ENCODE peak calls at places on chromosomes 11 and 22, in nine cellular contexts. V is CD8-positive, alpha-beta memory T cell; L is aorta; X is stimulated activated CD8-positive, alpha-beta memory T cell treated with anti-CD3 and anti-CD28 coated beads, Interleukin-7, amount 100 ng/mL, for 1 hour; C is EL; G is HFF-Myc; B is endothelial cell; A is naive thymus-derived CD8-positive, alpha-beta T cell; I is CD4-positive, alpha-beta memory T cell. J is an unnamed sample.

GRCh38 chr11:134527382-134528243 is 115.6 kb upstream of the B3GAT1 start:
- DNase-seq in V (no peak), L (peak), X (no peak), C (no peak), G (no peak), B (no peak), A (no peak), I (no peak), J (no peak)

GRCh38 chr11:132139181-132139580 is 768.8 kb downstream of the NTM start:
- DNase-seq in V (no peak), L (no peak), X (no peak), C (no peak), G (no peak), B (no peak), A (no peak), I (no peak), J (no peak)

GRCh38 chr22:28297504-28297903 is 378.4 kb upstream of the PITPNB start:
- DNase-seq in V (no peak), L (no peak), X (no peak), C (no peak), G (no peak), B (no peak), A (no peak), I (no peak), J (no peak)

GRCh38 chr11:96154802-96155520 is 188.0 kb downstream of the MAML2 start:
- DNase-seq in V (no peak), L (no peak), X (no peak), C (peak), G (no peak), B (no peak), A (no peak), I (no peak), J (no peak)

GRCh38 chr22:27086080-27086479 is 428.7 kb downstream of the MIAT start:
- DNase-seq in V (no peak), L (no peak), X (no peak), C (no peak), G (no peak), B (no peak), A (no peak), I (no peak), J (no peak)

GRCh38 chr11:22713336-22713735 is 46.9 kb downstream of the GAS2 start:
- DNase-seq in V (no peak), L (no peak), X (no peak), C (no peak), G (no peak), B (no peak), A (no peak), I (no peak), J (no peak)

GRCh38 chr11:115656684-115657083 is 152.5 kb upstream of the CADM1 start:
- DNase-seq in V (no peak), L (no peak), X (no peak), C (no peak), G (no peak), B (no peak), A (no peak), I (no peak), J (no peak)

GRCh38 chr22:26095271-26095956 is 73.8 kb upstream of the SEZ6L start:
- DNase-seq in V (no peak), L (no peak), X (no peak), C (no peak), G (no peak), B (no peak), A (no peak), I (no peak), J (no peak)

GRCh38 chr11:73726825-73727224 is 34.0 kb downstream of the RAB6A start:
- DNase-seq in V (no peak), L (no peak), X (no peak), C (no peak), G (no peak), B (no peak), A (no peak), I (no peak), J (no peak)

GRCh38 chr11:123580557-123581275 is 73.7 kb downstream of the SCN3B start:
- DNase-seq in V (peak), L (peak), X (peak), C (peak), G (no peak), B (peak), A (peak), I (peak), J (no peak)

GRCh38 chr11:3786781-3787428 is 10.4 kb downstream of the NUP98 start:
- DNase-seq in V (no peak), L (no peak), X (no peak), C (peak), G (no peak), B (no peak), A (no peak), I (no peak), J (no peak)

GRCh38 chr11:12897390-12897789 is 111.7 kb upstream of the RASSF10 start:
- DNase-seq in V (no peak), L (peak), X (no peak), C (no peak), G (no peak), B (no peak), A (no peak), I (no peak), J (no peak)

GRCh38 chr11:119202554-119202953 is 3.6 kb upstream of the CBL start:
- DNase-seq in V (no peak), L (no peak), X (no peak), C (no peak), G (no peak), B (no peak), A (no peak), I (no peak), J (no peak)

GRCh38 chr22:47858773-47859306 is 1096.4 kb downstream of the TBC1D22A start:
- DNase-seq in V (no peak), L (no peak), X (no peak), C (no peak), G (no peak), B (no peak), A (no peak), I (no peak), J (no peak)

GRCh38 chr22:29478326-29479276 is 1.4 kb upstream of the NEFH start:
- DNase-seq in V (no peak), L (no peak), X (peak), C (no peak), G (no peak), B (peak), A (peak), I (no peak), J (peak)

GRCh38 chr22:45575607-45576272 is 73.1 kb downstream of the FBLN1 start:
- DNase-seq in V (no peak), L (peak), X (no peak), C (no peak), G (no peak), B (no peak), A (no peak), I (no peak), J (no peak)

GRCh38 chr11:1223346-1224108 is 661 bp downstream of the MUC5B start:
- DNase-seq in V (no peak), L (peak), X (no peak), C (no peak), G (no peak), B (no peak), A (no peak), I (peak), J (no peak)

GRCh38 chr11:111046291-111046690 is 199.2 kb upstream of the POU2AF2 start:
- DNase-seq in V (no peak), L (no peak), X (no peak), C (no peak), G (peak), B (no peak), A (no peak), I (no peak), J (no peak)

GRCh38 chr11:58575377-58576020 is at the start of gene LPXN:
- DNase-seq in V (peak), L (no peak), X (peak), C (peak), G (no peak), B (no peak), A (peak), I (peak), J (no peak)

GRCh38 chr11:72244317-72245231 is 598 bp upstream of the PHOX2A start:
- DNase-seq in V (no peak), L (peak), X (no peak), C (no peak), G (no peak), B (no peak), A (no peak), I (no peak), J (no peak)

GRCh38 chr11:65280646-65281045 is 18.9 kb downstream of the POLA2 start:
- DNase-seq in V (no peak), L (no peak), X (no peak), C (no peak), G (no peak), B (no peak), A (no peak), I (no peak), J (no peak)

GRCh38 chr22:33354928-33355327 is 296.7 kb upstream of the SYN3 start:
- DNase-seq in V (no peak), L (no peak), X (no peak), C (no peak), G (no peak), B (no peak), A (no peak), I (no peak), J (no peak)

GRCh38 chr11:70128435-70128906 is 50.4 kb downstream of the ANO1 start:
- DNase-seq in V (no peak), L (peak), X (no peak), C (no peak), G (no peak), B (no peak), A (no peak), I (no peak), J (no peak)

GRCh38 chr11:44833221-44833620 is 106.5 kb downstream of the TSPAN18 start:
- DNase-seq in V (no peak), L (no peak), X (no peak), C (no peak), G (no peak), B (no peak), A (no peak), I (no peak), J (no peak)

GRCh38 chr11:7577226-7577882 is 63.6 kb downstream of the PPFIBP2 start:
- DNase-seq in V (no peak), L (no peak), X (no peak), C (peak), G (no peak), B (no peak), A (no peak), I (no peak), J (no peak)

GRCh38 chr11:77375114-77375513 is 73.6 kb upstream of the GDPD4 start:
- DNase-seq in V (no peak), L (no peak), X (no peak), C (peak), G (no peak), B (no peak), A (no peak), I (no peak), J (no peak)

GRCh38 chr11:69558519-69558941 is 77.1 kb downstream of the LINC01488 start:
- DNase-seq in V (peak), L (no peak), X (no peak), C (no peak), G (no peak), B (no peak), A (peak), I (peak), J (no peak)

GRCh38 chr11:115759622-115760527 is 255.7 kb upstream of the CADM1 start:
- DNase-seq in V (no peak), L (peak), X (no peak), C (peak), G (no peak), B (peak), A (no peak), I (no peak), J (no peak)

GRCh38 chr11:77095551-77096490 is 6.8 kb upstream of the OMP start:
- DNase-seq in V (no peak), L (peak), X (no peak), C (no peak), G (no peak), B (no peak), A (no peak), I (no peak), J (no peak)

GRCh38 chr11:12832828-12833227 is 158.6 kb downstream of the TEAD1 start:
- DNase-seq in V (no peak), L (no peak), X (no peak), C (no peak), G (no peak), B (no peak), A (no peak), I (no peak), J (no peak)

GRCh38 chr11:72684236-72684912 is 10.2 kb upstream of the PDE2A start:
- DNase-seq in V (peak), L (peak), X (no peak), C (peak), G (no peak), B (peak), A (peak), I (no peak), J (peak)

GRCh38 chr22:25548866-25549464 is 15.5 kb upstream of the GRK3 start:
- DNase-seq in V (no peak), L (no peak), X (no peak), C (no peak), G (no peak), B (no peak), A (no peak), I (no peak), J (no peak)

J was measured in NCI-H1694.